ENCODE peak calls at places on chromosomes 6 and 20, in seven cellular contexts. G, V, F, A, H, Y and O are unnamed samples. For H3K27me3, the result is how much of the 10 kb centered on the place peaks cover.

GRCh38 chr6:6614965-6615304 is 26.4 kb downstream of the LY86 start:
- DNase-seq in V (no peak), G (no peak), A (no peak), F (no peak), H (no peak), Y (no peak), O (no peak)

GRCh38 chr6:168884646-168885086 is 369.0 kb downstream of the THBS2 start:
- DNase-seq in G (peak), F (peak), V (peak), A (peak), H (peak), Y (no peak), O (peak)

GRCh38 chr6:143842468-143842901 is 653 bp upstream of the LTV1 start:
- DNase-seq in F (no peak), A (no peak), G (no peak), V (no peak), H (no peak), Y (no peak), O (no peak)

GRCh38 chr20:63016514-63017075 is 9.8 kb upstream of the BHLHE23 start:
- DNase-seq in F (no peak), Y (no peak), H (peak), V (no peak), G (no peak), A (peak), O (no peak)

GRCh38 chr6:6724319-6725119 is 136.0 kb downstream of the LY86 start:
- DNase-seq in V (peak), H (peak), Y (peak), A (peak), G (peak), F (peak), O (peak)

GRCh38 chr6:54267798-54268197 is 40.4 kb upstream of the TINAG start:
- DNase-seq in V (peak), G (peak), H (no peak), Y (no peak), F (peak), A (no peak), O (peak)

GRCh38 chr6:50815436-50816114 is 3.1 kb upstream of the TFAP2B start:
- DNase-seq in H (no peak), Y (no peak), V (no peak), A (no peak), G (no peak), F (peak), O (no peak)

GRCh38 chr6:137352859-137353258 is 133.7 kb upstream of the IFNGR1 start:
- DNase-seq in V (no peak), H (no peak), A (no peak), F (no peak), G (no peak), Y (no peak), O (no peak)

GRCh38 chr6:150994026-150994425 is 128.5 kb downstream of the MTHFD1L start:
- DNase-seq in H (no peak), Y (no peak), F (no peak), G (no peak), A (no peak), V (no peak), O (no peak)

GRCh38 chr6:150992682-150993081 is 127.2 kb downstream of the MTHFD1L start:
- DNase-seq in V (no peak), H (no peak), F (no peak), A (no peak), G (no peak), Y (no peak), O (no peak)

GRCh38 chr6:150991487-150991886 is 126.0 kb downstream of the MTHFD1L start:
- DNase-seq in Y (no peak), V (no peak), F (no peak), A (no peak), H (no peak), G (no peak), O (no peak)

GRCh38 chr6:150992279-150992678 is 126.8 kb downstream of the MTHFD1L start:
- DNase-seq in G (no peak), A (no peak), Y (no peak), F (no peak), V (no peak), H (no peak), O (no peak)

GRCh38 chr6:150993253-150993652 is 127.8 kb downstream of the MTHFD1L start:
- DNase-seq in V (no peak), A (no peak), Y (no peak), F (no peak), G (no peak), H (no peak), O (no peak)
- H3K27me3 ChIP-seq in V (under half), A (under half), Y (under half), F (under half), G (under half), H (under half), O (under half)

GRCh38 chr6:10081075-10081474 is 333.8 kb downstream of the TFAP2A start:
- DNase-seq in Y (no peak), A (no peak), G (no peak), V (no peak), H (no peak), F (no peak), O (no peak)
- H3K27ac ChIP-seq in Y (no peak), A (no peak), G (no peak), V (no peak), H (no peak), F (no peak), O (no peak)

GRCh38 chr6:1603708-1604346 is 5.9 kb upstream of the FOXC1 start:
- DNase-seq in Y (no peak), G (no peak), F (no peak), A (no peak), H (peak), V (peak), O (no peak)
- H3K4me3 ChIP-seq in Y (peak), G (no peak), F (peak), A (peak), H (peak), V (peak), O (peak)

DNA sequence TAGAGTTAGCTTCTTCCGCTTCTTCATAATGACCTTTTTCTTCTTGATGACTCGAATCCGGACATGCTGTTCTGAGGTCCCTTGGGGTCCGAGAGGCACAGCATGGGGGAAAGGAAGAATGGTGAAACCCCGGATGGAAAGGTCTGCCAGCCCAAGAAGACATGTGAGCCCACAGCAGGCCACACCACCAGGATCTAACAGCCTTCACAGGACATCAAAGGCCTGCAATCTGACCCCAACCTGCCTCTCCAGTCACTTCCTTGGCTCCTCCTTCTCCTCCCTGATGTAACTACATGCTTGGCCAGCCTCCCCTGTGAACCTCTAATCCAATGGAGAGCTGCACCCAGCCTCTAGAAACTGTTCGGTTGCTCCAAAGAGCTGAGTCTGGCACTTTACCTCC is 1.6 kb downstream of the CPXM1 start:
- DNase-seq in F (peak), A (no peak), V (peak), Y (no peak), G (no peak), H (no peak), O (no peak)
- H3K27me3 ChIP-seq in F (under half), A (half or more), V (under half), Y (under half), G (under half), H (under half), O (under half)

DNA sequence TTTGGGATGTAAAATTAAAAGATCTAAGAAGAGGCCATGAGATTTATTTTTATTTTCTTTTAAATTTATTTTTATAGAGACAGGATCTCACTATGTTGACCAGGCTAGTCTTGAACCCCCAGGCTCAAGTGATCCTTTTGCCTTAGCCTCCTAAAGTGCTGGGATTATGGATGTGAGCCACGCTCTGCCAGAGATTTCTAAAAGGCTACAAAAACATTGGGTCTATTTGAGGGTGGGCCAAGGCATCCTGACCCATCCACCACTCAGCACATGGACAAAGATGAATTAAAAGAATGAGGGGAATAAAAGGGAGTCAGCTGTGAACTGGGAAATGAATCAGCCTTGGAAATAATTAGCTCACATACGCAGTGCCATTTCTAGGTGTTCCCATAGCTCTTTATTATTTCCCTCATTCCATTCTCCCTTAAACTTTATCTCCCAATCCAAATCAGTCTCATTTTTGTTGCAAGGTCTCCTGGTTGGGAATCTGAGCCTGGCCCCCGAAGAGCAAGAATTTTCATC is 67.1 kb downstream of the MKKS start:
- DNase-seq in G (no peak), F (no peak), V (no peak), A (no peak), H (no peak), Y (no peak), O (no peak)
- H3K27ac ChIP-seq in G (no peak), F (no peak), V (no peak), A (no peak), H (no peak), Y (no peak), O (no peak)

GRCh38 chr6:93902517-93902916 is 483.2 kb upstream of the EPHA7 start:
- DNase-seq in V (no peak), G (no peak), A (no peak), H (no peak), Y (no peak), F (no peak), O (no peak)

GRCh38 chr6:93896081-93896480 is 476.7 kb upstream of the EPHA7 start:
- DNase-seq in G (no peak), V (no peak), H (no peak), F (no peak), A (no peak), Y (no peak), O (no peak)

GRCh38 chr6:93894521-93894920 is 475.2 kb upstream of the EPHA7 start:
- DNase-seq in H (no peak), Y (no peak), G (no peak), F (peak), V (no peak), A (no peak), O (no peak)

GRCh38 chr6:93900142-93900541 is 480.8 kb upstream of the EPHA7 start:
- DNase-seq in F (no peak), V (no peak), A (no peak), H (no peak), Y (no peak), G (no peak), O (no peak)
- H3K4me3 ChIP-seq in F (no peak), V (no peak), A (no peak), H (no peak), Y (no peak), G (no peak), O (no peak)

GRCh38 chr6:154356118-154356517 is 485 bp downstream of the IPCEF1 start:
- DNase-seq in H (no peak), V (no peak), G (no peak), F (no peak), A (no peak), Y (no peak), O (no peak)
- H3K27me3 ChIP-seq in H (under half), V (under half), G (under half), F (under half), A (under half), Y (under half), O (under half)

GRCh38 chr20:40698281-40698680 is 9.2 kb upstream of the MAFB start:
- DNase-seq in G (no peak), A (no peak), V (no peak), F (no peak), H (no peak), Y (no peak), O (no peak)

GRCh38 chr20:40692240-40693011 is 3.4 kb upstream of the MAFB start:
- DNase-seq in Y (no peak), G (no peak), V (peak), H (no peak), F (no peak), A (no peak), O (no peak)

GRCh38 chr20:40697466-40697987 is 8.5 kb upstream of the MAFB start:
- DNase-seq in Y (no peak), G (peak), H (no peak), A (no peak), V (no peak), F (no peak), O (no peak)

GRCh38 chr20:40694246-40694645 is 5.2 kb upstream of the MAFB start:
- DNase-seq in A (no peak), V (no peak), G (no peak), F (no peak), Y (no peak), H (no peak), O (no peak)

DNA sequence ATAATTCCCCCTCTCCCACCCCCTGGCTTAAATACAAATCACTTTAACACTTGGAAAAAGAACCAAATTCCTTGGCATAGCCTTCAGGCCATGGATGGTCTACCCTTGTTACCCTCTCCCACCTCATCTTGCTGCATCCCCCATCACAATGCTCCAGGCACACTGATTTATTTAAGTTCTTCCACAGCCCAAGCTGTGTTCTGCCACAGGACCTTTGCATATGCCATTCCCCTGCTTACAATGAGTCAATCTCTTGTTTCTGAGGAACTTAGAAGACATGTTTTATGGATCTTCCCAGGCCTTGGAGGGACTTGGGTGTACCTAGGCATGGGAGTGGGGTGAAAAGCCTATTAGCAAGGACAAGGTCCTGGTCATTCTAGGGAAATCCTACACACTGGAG is 6.2 kb upstream of the MAFB start:
- DNase-seq in A (no peak), Y (no peak), V (no peak), G (no peak), H (no peak), F (no peak), O (no peak)
- H3K27ac ChIP-seq in A (no peak), Y (no peak), V (no peak), G (no peak), H (no peak), F (no peak), O (no peak)

DNA sequence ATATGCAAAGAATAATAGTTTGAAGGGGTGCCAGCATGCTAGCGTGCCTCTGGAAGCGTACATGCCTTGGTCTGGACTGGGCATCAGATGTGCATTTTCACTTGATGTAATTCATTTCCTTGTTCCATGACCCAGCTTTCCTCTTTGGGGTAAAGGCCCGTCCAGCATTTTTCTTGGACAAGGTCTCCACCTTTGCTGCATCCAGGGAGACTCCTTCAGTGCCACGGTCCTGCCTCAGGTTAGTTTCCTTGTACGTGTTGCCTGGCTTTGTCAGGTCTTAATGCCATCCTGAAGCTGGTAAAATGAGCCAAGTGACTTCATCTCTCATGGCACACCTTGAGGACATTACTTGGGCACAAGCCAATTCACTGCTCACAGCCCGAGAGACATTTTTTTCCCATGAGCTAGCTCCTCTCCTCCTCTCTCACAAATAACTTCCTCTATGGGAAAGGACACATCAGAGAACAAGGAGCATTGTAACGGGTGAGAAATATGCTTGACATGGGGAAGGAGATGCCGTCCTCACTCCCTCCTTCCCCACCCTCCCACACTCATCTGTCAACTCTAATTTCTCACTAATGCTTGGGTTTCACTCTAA is 23.9 kb downstream of the EDN1 start:
- DNase-seq in F (no peak), A (no peak), Y (no peak), V (no peak), H (peak), G (no peak), O (no peak)
- H3K4me3 ChIP-seq in F (no peak), A (no peak), Y (no peak), V (no peak), H (no peak), G (no peak), O (no peak)